ENCODE peak calls at places on chromosomes 6 and 20, in five cellular contexts. C, T, G, F and O are unnamed samples. For H3K4me1 and H3K27me3, the result is how much of the 10 kb centered on the place peaks cover.

GRCh38 chr6:157840776-157841175 is 17.7 kb downstream of the SNX9 start:
- DNase-seq in G (no peak), C (no peak), F (no peak), T (no peak), O (no peak)

GRCh38 chr20:46773680-46774079 is 64.2 kb downstream of the SLC2A10 start:
- DNase-seq in F (no peak), C (no peak), T (no peak), G (no peak), O (no peak)

GRCh38 chr6:136774228-136775041 is 17.8 kb downstream of the MAP3K5 start:
- DNase-seq in F (no peak), C (no peak), G (no peak), T (no peak), O (no peak)

GRCh38 chr6:21386744-21387143 is 206.8 kb upstream of the SOX4 start:
- DNase-seq in T (no peak), C (no peak), G (no peak), F (no peak), O (no peak)

GRCh38 chr6:147000545-147001488 is 203.4 kb upstream of the STXBP5 start:
- DNase-seq in C (no peak), G (no peak), F (no peak), T (no peak), O (no peak)

GRCh38 chr6:41306187-41306854 is 19.8 kb upstream of the TREM1 start:
- DNase-seq in C (no peak), G (no peak), T (peak), F (no peak), O (no peak)

GRCh38 chr20:35144694-35145093 is 2.4 kb downstream of the EDEM2 start:
- DNase-seq in T (no peak), G (no peak), F (no peak), C (peak), O (no peak)

GRCh38 chr6:117459447-117459944 is 23.0 kb upstream of the DCBLD1 start:
- DNase-seq in G (no peak), T (no peak), C (no peak), F (no peak), O (no peak)

GRCh38 chr6:158910484-158911075 is 89.4 kb downstream of the RSPH3 start:
- DNase-seq in G (no peak), C (peak), T (no peak), F (no peak), O (no peak)

GRCh38 chr6:41663558-41663957 is 25.3 kb downstream of the MDFI start:
- DNase-seq in F (no peak), T (no peak), G (no peak), C (no peak), O (no peak)

GRCh38 chr6:51339728-51340127 is 521.1 kb downstream of the TFAP2B start:
- DNase-seq in C (no peak), F (no peak), G (no peak), T (no peak), O (no peak)

GRCh38 chr6:20038805-20039204 is 173.5 kb downstream of the MBOAT1 start:
- DNase-seq in G (no peak), C (no peak), F (no peak), T (no peak), O (no peak)

GRCh38 chr6:506508-506907 is 115.0 kb downstream of the IRF4 start:
- DNase-seq in G (no peak), C (no peak), T (no peak), F (no peak), O (no peak)

GRCh38 chr6:28757429-28758045 is 166.2 kb downstream of the TRIM27 start:
- DNase-seq in T (no peak), F (no peak), C (no peak), G (no peak), O (no peak)

GRCh38 chr6:11424395-11425050 is 113.0 kb upstream of the TMEM170B start:
- DNase-seq in T (no peak), F (no peak), C (no peak), G (no peak), O (no peak)

GRCh38 chr20:31987744-31988143 is 19.8 kb downstream of the XKR7 start:
- DNase-seq in F (no peak), G (no peak), T (no peak), C (no peak), O (no peak)

GRCh38 chr6:12467706-12468670 is 177.8 kb downstream of the EDN1 start:
- DNase-seq in G (no peak), T (no peak), C (no peak), F (no peak), O (no peak)

GRCh38 chr6:2947424-2947823 is 23.9 kb downstream of the SERPINB6 start:
- DNase-seq in F (no peak), T (no peak), G (no peak), C (no peak), O (no peak)

GRCh38 chr6:19845271-19846046 is 8.3 kb downstream of the ID4 start:
- DNase-seq in C (no peak), G (no peak), T (no peak), F (no peak), O (no peak)

GRCh38 chr6:142500265-142500786 is 198.5 kb downstream of the ADGRG6 start:
- DNase-seq in C (no peak), G (no peak), T (no peak), F (no peak), O (no peak)

GRCh38 chr20:20780127-20780822 is 67.8 kb upstream of the RALGAPA2 start:
- DNase-seq in G (peak), T (no peak), F (peak), C (peak), O (peak)

GRCh38 chr6:152160346-152160745 is 352.9 kb downstream of the ESR1 start:
- DNase-seq in G (no peak), F (no peak), T (no peak), C (peak), O (no peak)

GRCh38 chr6:41175084-41175483 is 12.2 kb upstream of the TREM2 start:
- DNase-seq in G (no peak), C (no peak), F (no peak), T (no peak), O (no peak)

GRCh38 chr6:132084811-132085509 is 133.8 kb upstream of the CCN2 start:
- DNase-seq in T (peak), F (no peak), G (no peak), C (peak), O (no peak)

GRCh38 chr6:10595731-10596664 is 74.8 kb downstream of the GCNT2 start:
- DNase-seq in C (no peak), T (no peak), F (no peak), G (no peak), O (no peak)

GRCh38 chr6:119586250-119586882 is 236.8 kb upstream of the MAN1A1 start:
- DNase-seq in T (no peak), C (peak), F (no peak), G (no peak), O (no peak)

GRCh38 chr6:35052694-35053565 is 88.2 kb downstream of the TCP11 start:
- DNase-seq in C (no peak), F (peak), T (no peak), G (peak), O (peak)

GRCh38 chr6:35049885-35050284 is 91.3 kb downstream of the TCP11 start:
- DNase-seq in C (no peak), G (peak), F (peak), T (no peak), O (peak)

GRCh38 chr6:53573299-53573698 is 28.4 kb upstream of the GCLC start:
- DNase-seq in C (no peak), G (no peak), F (no peak), T (no peak), O (no peak)

GRCh38 chr6:147586044-147586443 is 77.6 kb downstream of the SAMD5 start:
- DNase-seq in T (no peak), F (no peak), C (no peak), G (peak), O (no peak)

GRCh38 chr6:161393839-161394364 is 120.0 kb upstream of the AGPAT4 start:
- DNase-seq in F (no peak), G (peak), C (peak), T (peak), O (no peak)

GRCh38 chr6:142027074-142027473 is 105.7 kb upstream of the GJE1 start:
- DNase-seq in C (no peak), T (no peak), G (no peak), F (no peak), O (no peak)

GRCh38 chr6:113820751-113821150 is 36.4 kb upstream of the MARCKS start:
- DNase-seq in F (no peak), T (no peak), G (no peak), C (no peak), O (no peak)

GRCh38 chr6:38671885-38672467 is 31.0 kb downstream of the GLO1 start:
- DNase-seq in G (no peak), F (no peak), C (peak), T (peak), O (no peak)

GRCh38 chr6:3222506-3223038 is 4.9 kb downstream of the TUBB2B start:
- DNase-seq in T (no peak), G (no peak), C (no peak), F (no peak), O (no peak)

GRCh38 chr6:169188051-169188863 is 65.4 kb downstream of the THBS2 start:
- DNase-seq in G (no peak), T (no peak), F (no peak), C (no peak), O (no peak)

GRCh38 chr6:144351741-144352140 is 66.6 kb downstream of the UTRN start:
- DNase-seq in C (no peak), T (no peak), F (no peak), G (no peak), O (no peak)

GRCh38 chr6:144351338-144351737 is 66.2 kb downstream of the UTRN start:
- DNase-seq in T (no peak), F (no peak), C (no peak), G (no peak), O (no peak)

GRCh38 chr6:144350176-144350575 is 65.0 kb downstream of the UTRN start:
- DNase-seq in T (no peak), F (no peak), G (no peak), C (no peak), O (no peak)

GRCh38 chr6:144353871-144354314 is 68.8 kb downstream of the UTRN start:
- DNase-seq in T (no peak), G (no peak), C (peak), F (no peak), O (no peak)

GRCh38 chr6:144352310-144352709 is 67.2 kb downstream of the UTRN start:
- DNase-seq in C (no peak), G (no peak), T (no peak), F (no peak), O (no peak)
- H3K4me1 ChIP-seq in C (half or more), G (under half), T (under half), F (under half), O (half or more)

DNA sequence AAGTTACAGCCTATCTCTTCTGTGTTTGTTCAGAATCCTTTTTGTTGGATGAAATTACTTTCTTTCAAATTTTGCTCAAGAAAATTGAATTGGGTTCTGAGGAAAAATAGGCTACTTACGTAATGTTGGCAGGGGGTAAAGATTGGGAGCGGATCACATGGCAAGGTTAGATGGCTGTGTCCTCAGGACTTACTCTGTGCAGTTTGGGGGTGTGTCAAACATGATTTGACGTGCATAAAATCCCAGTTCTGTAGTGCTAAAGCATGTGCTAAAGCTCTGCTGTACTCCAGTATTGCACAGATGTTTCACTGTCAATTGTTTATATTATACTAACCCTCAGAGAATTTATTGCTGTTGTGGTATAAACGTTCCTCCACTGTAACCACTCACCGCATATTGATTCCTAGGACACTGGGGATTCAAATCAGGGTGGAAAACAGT is 2.6 kb downstream of the NT5E start:
- DNase-seq in T (no peak), F (no peak), C (no peak), G (no peak), O (no peak)
- H3K4me3 ChIP-seq in T (no peak), F (peak), C (peak), G (no peak), O (no peak)

GRCh38 chr6:104954091-104954797 is 2.7 kb upstream of the LIN28B start:
- DNase-seq in T (peak), C (no peak), G (no peak), F (no peak), O (no peak)
- H3K27me3 ChIP-seq in T (under half), C (under half), G (half or more), F (under half), O (half or more)

DNA sequence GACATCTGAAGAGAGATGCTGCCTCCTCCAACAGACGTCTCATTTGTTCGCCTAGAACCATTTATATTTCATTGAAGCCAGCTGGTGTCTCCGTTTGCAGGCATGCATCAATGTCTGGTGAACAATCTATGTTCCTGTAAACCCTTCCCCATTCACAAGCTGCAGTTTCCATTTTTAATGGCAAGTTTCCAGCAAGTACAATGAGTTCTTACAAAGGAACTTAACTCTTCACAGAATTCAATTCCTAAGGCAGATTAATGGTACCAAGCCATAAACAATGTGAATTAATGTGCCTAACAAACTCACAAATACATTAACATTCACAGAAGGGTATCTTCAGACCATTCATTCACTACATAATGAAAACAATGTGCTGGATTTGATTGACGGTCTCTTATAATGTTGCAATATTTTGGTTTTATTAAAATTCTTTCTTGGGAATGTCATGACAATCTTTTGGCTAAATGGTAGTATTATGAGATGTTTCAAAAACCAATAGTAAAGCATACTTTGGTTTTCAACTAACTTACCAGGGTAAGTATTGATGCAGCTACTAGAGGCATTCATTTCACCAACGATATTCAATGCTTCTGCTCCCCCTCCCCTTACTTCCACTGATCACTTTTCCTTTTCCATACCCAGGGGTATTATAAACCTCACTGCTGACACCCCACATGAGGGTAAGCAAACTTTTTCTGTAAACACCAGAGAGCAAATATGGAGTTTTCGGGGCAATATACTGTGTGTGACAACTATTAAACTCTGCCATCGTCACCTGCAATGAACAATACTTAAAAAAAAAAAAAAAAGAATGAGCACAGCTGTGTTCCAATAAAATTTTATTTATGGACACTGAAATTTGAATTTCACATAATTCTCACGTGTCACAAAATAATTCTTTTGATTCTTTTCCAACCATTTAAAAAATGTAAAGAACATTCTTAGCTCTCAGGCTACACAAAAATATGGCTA is 4.2 kb downstream of the AKIRIN2 start:
- DNase-seq in F (no peak), T (no peak), G (no peak), C (no peak), O (no peak)
- H3K4me1 ChIP-seq in F (under half), T (under half), G (under half), C (under half), O (half or more)

DNA sequence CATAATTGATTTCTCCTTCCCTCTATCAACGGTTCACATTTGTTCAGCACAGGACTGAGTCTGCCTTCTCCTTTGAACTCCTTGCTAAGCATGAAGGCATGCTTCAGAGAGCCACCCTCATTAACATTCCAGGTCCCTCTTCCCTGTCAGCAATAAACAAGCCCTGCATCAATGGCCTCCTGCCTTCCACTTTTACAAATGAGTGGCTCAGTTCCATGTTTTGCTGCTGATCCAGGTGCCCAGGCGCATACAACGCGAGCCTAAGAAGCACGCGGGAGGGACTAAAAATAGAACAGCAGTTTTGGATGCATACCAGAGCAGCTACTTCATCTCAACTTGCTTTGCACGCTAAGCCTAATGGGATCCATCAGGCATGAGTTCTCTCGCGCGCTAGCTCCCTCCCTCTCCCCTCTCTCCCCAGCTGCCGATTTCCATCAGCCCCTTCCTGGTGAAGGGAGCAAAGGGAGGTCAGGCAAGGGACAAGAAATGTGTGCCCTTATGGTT is 53.4 kb downstream of the TRAF3IP2 start:
- DNase-seq in T (peak), F (peak), G (peak), C (no peak), O (peak)
- H3K4me3 ChIP-seq in T (no peak), F (peak), G (no peak), C (no peak), O (peak)

DNA sequence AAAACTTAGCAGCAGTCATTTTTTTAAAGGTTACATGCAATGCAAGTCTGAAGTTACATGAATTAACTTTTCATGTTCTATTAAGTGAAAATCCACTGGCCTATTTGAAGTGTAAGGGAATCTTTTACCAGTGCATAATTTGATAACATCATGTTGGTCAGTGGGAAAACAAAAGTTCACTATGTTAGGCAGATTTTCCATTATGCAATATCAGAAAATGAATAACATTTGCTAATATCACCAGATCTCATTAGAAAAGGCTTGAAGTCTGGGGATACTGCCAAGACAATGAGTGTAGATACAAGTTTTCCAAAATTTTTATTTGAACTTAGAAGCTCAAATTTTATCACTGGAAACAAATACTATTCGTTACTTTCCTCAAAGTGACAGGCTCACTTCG is 296.4 kb upstream of the CDH4 start:
- DNase-seq in F (no peak), C (no peak), T (no peak), G (no peak), O (no peak)
- H3K27me3 ChIP-seq in F (under half), C (under half), T (under half), G (under half), O (half or more)

GRCh38 chr6:80105972-80106417 is 476 bp upstream of the BCKDHB start:
- DNase-seq in F (no peak), G (no peak), C (no peak), T (no peak), O (no peak)

GRCh38 chr6:80104520-80104919 is 2.0 kb upstream of the BCKDHB start:
- DNase-seq in F (no peak), C (no peak), G (no peak), T (no peak), O (no peak)

GRCh38 chr6:80106418-80107235 is at the start of gene BCKDHB:
- DNase-seq in F (peak), C (peak), G (peak), T (peak), O (peak)
- H3K4me1 ChIP-seq in F (under half), C (under half), G (under half), T (under half), O (under half)

GRCh38 chr6:36110053-36110452 is 20.3 kb upstream of the MAPK13 start:
- DNase-seq in F (peak), C (no peak), G (no peak), T (no peak), O (no peak)
- H3K4me3 ChIP-seq in F (no peak), C (no peak), G (no peak), T (no peak), O (no peak)